ENCODE peak calls at places on chromosomes 3 and 15, in four cellular contexts. L is K562, R is HCT116, C is H1. M is an unnamed sample.
A peak's percentile ranks its signal among the peaks of the same experiment; 100 is the strongest.

GRCh38 chr15:91070872-91071271 is 29.2 kb upstream of the SV2B start:
- DNase-seq in L (no peak), R (no peak), C (no peak), M (no peak)

GRCh38 chr3:963755-964154 is 129.1 kb upstream of the CNTN6 start:
- DNase-seq in L (no peak), R (no peak), C (no peak), M (no peak)

GRCh38 chr3:130395916-130396315 is 50.4 kb downstream of the COL6A5 start:
- DNase-seq in L (no peak), R (peak; percentile 6), C (peak; percentile 44), M (peak; percentile 62)

GRCh38 chr3:106683931-106684330 is 693.3 kb upstream of the CCDC54 start:
- DNase-seq in L (no peak), R (no peak), C (no peak), M (no peak)

GRCh38 chr3:192825191-192825590 is 92.5 kb downstream of the MB21D2 start:
- DNase-seq in L (no peak), R (no peak), C (no peak), M (no peak)

GRCh38 chr3:25664066-25664809 is 469 bp downstream of the TOP2B start:
- DNase-seq in L (peak; percentile 78), R (peak; percentile 3), C (no peak), M (peak; percentile 28)

GRCh38 chr15:62107561-62108110 is 40.9 kb downstream of the C2CD4A start:
- DNase-seq in L (no peak), R (no peak), C (no peak), M (no peak)

GRCh38 chr3:61057491-61057890 is 193.8 kb downstream of the FHIT start:
- DNase-seq in L (no peak), R (no peak), C (no peak), M (no peak)

GRCh38 chr3:120798346-120798745 is 55.8 kb downstream of the GTF2E1 start:
- DNase-seq in L (no peak), R (no peak), C (no peak), M (no peak)

GRCh38 chr3:7070461-7070860 is 209.5 kb downstream of the GRM7 start:
- DNase-seq in L (no peak), R (no peak), C (no peak), M (no peak)

GRCh38 chr3:7075901-7076300 is 215.0 kb downstream of the GRM7 start:
- DNase-seq in L (no peak), R (no peak), C (no peak), M (no peak)

GRCh38 chr3:7075120-7075519 is 214.2 kb downstream of the GRM7 start:
- DNase-seq in L (no peak), R (no peak), C (no peak), M (no peak)

DNA sequence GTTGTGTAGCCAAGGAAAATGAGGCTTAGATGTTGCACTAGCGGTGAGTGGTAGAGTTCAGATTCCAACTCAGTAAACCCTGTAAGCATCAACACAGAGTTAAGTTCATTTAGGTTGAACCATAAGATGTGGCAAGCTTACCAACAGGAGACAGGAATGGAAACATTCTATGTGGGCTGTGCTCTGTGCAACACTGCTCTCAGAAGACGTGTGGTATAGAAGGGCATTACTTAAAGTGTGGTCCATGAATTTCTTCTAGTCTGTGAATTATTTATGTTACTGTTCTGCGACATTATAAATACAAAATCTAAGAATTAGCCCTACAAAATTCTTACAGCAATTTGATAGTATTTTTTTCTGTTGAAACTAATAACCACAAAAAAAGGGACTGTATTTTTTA is 213.3 kb downstream of the GRM7 start:
- DNase-seq in L (no peak), R (no peak), C (no peak), M (no peak)
- H3K9me3 ChIP-seq in L (no peaks in the 10 kb centered on the region), R (no peaks in the 10 kb centered on the region), C (no peaks in the 10 kb centered on the region), M (no peaks in the 10 kb centered on the region)

DNA sequence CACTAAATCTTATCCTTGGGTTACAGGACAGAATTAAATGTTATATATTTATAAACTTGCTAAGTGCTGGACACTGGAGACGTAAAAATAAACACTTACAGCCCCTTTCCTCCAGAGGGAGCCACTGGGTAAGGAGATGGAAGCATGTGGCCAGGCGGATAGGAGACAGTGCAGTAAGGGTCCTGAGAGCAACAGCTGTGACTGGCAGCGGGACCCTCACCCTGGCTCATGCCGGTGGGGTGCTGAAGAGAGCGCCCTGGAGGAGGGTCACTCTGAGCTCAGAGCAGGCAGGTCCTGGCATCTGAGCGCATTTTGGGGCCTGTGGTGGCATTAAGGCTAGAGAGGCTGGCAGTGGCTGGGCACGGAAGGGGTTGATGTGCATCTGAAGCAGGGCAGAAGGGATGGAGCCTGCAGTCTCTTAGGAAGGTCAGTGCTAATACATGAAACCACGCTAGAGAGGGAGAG is 16.0 kb downstream of the SEC61A1 start:
- DNase-seq in L (peak; percentile 47), R (peak; percentile 35), C (no peak), M (peak; percentile 52)
- TF ChIP-seq ZNF274 in L (no peak), R (no peak), C (no peak), M (no peak)

GRCh38 chr15:95742836-95743235 is 587.7 kb upstream of the NR2F2 start:
- DNase-seq in L (no peak), R (no peak), C (no peak), M (no peak)

GRCh38 chr15:95741830-95742229 is 588.7 kb upstream of the NR2F2 start:
- DNase-seq in L (no peak), R (no peak), C (no peak), M (no peak)

GRCh38 chr15:95742256-95742655 is 588.2 kb upstream of the NR2F2 start:
- DNase-seq in L (no peak), R (no peak), C (no peak), M (no peak)

GRCh38 chr15:95737051-95737450 is 593.4 kb upstream of the NR2F2 start:
- DNase-seq in L (no peak), R (no peak), C (no peak), M (no peak)

DNA sequence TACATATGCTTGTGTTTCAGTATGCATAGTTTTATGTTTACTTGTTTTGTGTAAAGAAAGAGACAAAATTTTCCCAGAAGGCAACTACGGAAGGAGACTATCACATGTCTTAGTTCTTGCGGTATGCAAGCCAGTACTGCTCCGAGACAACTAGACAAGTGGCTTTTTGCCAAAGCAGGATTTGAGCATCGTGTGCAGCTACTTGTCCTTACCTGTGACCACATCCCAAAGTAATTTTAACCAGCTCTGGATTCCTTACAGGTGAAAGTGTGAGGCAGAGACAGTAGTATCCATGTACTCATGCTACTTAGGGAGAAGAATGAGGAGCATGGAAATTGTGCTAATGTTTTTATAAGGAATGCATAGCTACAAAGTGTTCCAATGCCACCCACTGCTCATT is 591.3 kb upstream of the NR2F2 start:
- DNase-seq in L (no peak), R (no peak), C (no peak), M (no peak)
- H3K9me3 ChIP-seq in L (no peaks in the 10 kb centered on the region), R (no peaks in the 10 kb centered on the region), C (no peaks in the 10 kb centered on the region), M (no peaks in the 10 kb centered on the region)

DNA sequence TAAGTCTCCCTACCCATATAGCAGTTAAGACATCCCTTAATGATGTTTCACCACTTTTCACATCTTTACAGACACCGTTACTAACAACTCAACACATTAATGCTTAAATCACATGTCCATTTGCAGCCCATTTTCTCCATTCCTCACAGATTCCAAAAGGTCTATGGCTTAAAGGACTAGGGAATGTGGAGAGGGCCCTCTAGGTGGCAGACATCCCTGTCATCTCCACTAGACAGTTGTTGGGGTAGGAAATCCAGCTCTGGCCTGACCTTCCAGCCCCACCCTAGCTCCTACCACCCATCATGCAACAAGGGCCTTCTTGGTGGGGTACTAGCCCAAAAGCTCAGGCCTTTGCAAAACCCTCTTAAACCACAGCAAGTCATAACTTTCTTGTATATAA is 25.2 kb downstream of the CPEB1 start:
- DNase-seq in L (peak; percentile 19), R (no peak), C (no peak), M (no peak)
- TF ChIP-seq ZNF274 in L (no peak), R (no peak), C (no peak), M (no peak)

GRCh38 chr3:124587053-124587408 is 143.2 kb upstream of the UMPS start:
- DNase-seq in L (peak; percentile 18), R (no peak), C (no peak), M (no peak)

GRCh38 chr3:124584245-124584551 is 146.1 kb upstream of the UMPS start:
- DNase-seq in L (no peak), R (no peak), C (no peak), M (no peak)

GRCh38 chr3:124584552-124585391 is 145.5 kb upstream of the UMPS start:
- DNase-seq in L (peak; percentile 70), R (peak; percentile 38), C (no peak), M (peak; percentile 35)

GRCh38 chr3:124588036-124588435 is 142.2 kb upstream of the UMPS start:
- DNase-seq in L (no peak), R (no peak), C (no peak), M (no peak)

DNA sequence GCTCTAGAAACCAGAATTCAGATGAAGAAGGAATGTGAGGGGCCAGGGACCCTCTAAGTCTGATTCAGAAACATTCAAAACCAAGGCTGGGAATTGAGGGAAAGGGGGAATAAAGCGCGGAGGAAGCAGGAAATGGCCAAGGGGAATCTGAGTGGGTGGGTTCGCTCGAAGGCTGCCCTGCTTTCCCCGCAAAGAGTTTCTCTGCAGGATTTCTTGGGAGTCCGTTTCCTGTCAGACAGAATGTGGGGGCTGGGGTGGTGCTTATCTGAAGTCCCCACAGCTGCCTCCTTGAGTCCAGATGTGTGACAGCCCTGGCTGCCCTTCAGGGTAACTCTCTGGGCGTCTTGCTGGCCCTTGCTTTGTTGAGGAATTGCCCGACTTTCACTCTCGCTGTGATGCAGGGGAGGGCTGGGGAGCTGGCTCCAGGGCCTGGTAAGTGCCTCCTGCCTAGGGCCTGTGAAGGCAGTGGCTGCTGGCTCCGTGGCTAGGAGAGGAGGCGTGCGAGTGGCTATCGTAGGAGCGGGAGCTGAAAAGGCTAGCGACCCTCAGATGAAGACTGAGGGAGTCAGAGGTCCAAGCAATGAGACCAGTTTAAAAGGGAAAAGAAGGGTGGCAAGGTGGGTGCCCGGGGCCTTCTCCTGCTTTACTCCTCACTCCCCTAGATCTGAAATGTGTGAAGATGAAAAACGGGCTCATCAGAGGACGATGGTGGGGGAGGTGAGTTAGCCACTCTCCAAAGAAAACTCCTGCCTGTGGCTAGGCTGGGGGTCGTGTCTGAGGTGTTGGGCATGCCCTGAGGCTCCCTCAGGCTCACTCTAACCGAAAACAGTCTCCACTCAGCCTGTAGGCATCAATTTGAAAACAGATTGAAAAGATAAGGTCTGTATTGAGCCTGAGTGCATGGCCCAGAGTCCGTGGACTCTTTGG is 143.9 kb upstream of the UMPS start:
- DNase-seq in L (peak; percentile 45), R (no peak), C (no peak), M (no peak)
- H3K9me3 ChIP-seq in L (no peaks in the 10 kb centered on the region), R (no peaks in the 10 kb centered on the region), C (no peaks in the 10 kb centered on the region), M (no peaks in the 10 kb centered on the region)

DNA sequence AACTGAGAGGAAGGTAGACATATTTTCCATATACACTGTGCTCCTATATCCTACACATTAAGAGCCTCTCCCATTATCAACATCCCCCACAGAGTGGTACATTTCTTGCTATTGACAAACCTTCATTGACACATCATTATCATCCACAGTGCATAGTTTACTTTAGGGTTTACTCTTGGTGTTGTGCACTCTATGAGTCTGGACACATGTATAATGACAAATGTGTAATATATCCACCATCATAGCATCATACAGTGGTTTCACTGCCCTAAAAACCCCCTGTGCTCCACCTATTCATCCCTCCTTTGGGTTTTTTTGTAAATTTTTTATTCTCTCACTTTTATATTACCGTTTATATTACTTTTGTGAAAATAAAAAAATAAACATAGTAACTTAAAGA is 22.2 kb upstream of the CLDN18 start:
- DNase-seq in L (no peak), R (no peak), C (no peak), M (no peak)
- TF ChIP-seq ZNF274 in L (no peak), R (no peak), C (no peak), M (no peak)

DNA sequence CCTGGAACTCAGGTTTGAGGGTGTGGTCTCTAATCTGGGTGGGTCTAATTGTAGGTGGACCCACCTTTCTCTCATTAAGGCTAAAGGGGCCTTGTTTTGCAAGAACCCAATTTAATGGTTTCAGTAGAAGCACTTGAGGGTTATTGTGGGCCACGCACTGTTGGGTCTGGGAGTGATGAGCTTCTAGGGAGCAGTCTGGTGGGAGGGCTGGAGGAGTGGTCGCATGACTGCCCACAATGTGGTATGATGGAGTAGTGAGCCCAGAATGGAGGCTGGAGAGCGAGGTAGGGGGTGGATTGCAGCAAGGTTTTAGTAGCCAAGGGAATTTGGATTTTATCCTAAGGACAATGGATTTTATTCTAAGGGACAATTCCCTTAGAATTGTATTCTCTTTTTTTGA is 2.7 kb downstream of the TATDN2 start:
- DNase-seq in L (no peak), R (no peak), C (no peak), M (no peak)
- H3K9me3 ChIP-seq in L (peaks cover 8% of the 10 kb centered on the region), R (peaks cover 7% of the 10 kb centered on the region), C (no peaks in the 10 kb centered on the region), M (peaks cover 16% of the 10 kb centered on the region)